ENCODE peak calls at places on chromosome 3, in four cellular contexts. N is sigmoid colon, U is uterus, M is H9. H is an unnamed sample.

GRCh38 chr3:148735597-148735996 is 37.9 kb downstream of the AGTR1 start:
- DNase-seq in U (no peak), N (no peak), M (no peak), H (no peak)

GRCh38 chr3:174821477-174821876 is 37.7 kb upstream of the NAALADL2 start:
- DNase-seq in U (no peak), M (no peak), N (no peak), H (no peak)

GRCh38 chr3:60992395-60992794 is 258.9 kb downstream of the FHIT start:
- DNase-seq in N (peak; percentile 65), M (no peak), U (no peak), H (no peak)

GRCh38 chr3:60696559-60697125 is 554.6 kb downstream of the FHIT start:
- DNase-seq in U (no peak), M (no peak), N (no peak), H (no peak)

GRCh38 chr3:60142009-60142408 is 1092.2 kb upstream of the CFAP20DC start:
- DNase-seq in U (no peak), N (no peak), M (no peak), H (no peak)

GRCh38 chr3:79140718-79141117 is 627.1 kb downstream of the ROBO1 start:
- DNase-seq in U (no peak), M (no peak), N (no peak), H (no peak)

GRCh38 chr3:136276049-136276755 is 26.1 kb downstream of the PCCB start:
- DNase-seq in U (no peak), M (no peak), N (no peak), H (no peak)

GRCh38 chr3:59446775-59447465 is 397.1 kb upstream of the CFAP20DC start:
- DNase-seq in M (no peak), U (no peak), N (no peak), H (no peak)

GRCh38 chr3:5390221-5390620 is 202.7 kb downstream of the EDEM1 start:
- DNase-seq in U (no peak), M (no peak), N (no peak), H (no peak)

GRCh38 chr3:141116791-141117190 is 65.6 kb downstream of the SPSB4 start:
- DNase-seq in N (no peak), M (no peak), U (no peak), H (no peak)

GRCh38 chr3:141114816-141115458 is 63.8 kb downstream of the SPSB4 start:
- DNase-seq in N (no peak), U (no peak), M (peak; percentile 61), H (peak; percentile 32)

GRCh38 chr3:141115752-141116541 is 64.8 kb downstream of the SPSB4 start:
- DNase-seq in U (peak; percentile 76), N (peak; percentile 77), M (peak; percentile 6), H (peak; percentile 74)

GRCh38 chr3:141112686-141113255 is 61.6 kb downstream of the SPSB4 start:
- DNase-seq in M (peak; percentile 10), U (no peak), N (no peak), H (peak; percentile 66)

DNA sequence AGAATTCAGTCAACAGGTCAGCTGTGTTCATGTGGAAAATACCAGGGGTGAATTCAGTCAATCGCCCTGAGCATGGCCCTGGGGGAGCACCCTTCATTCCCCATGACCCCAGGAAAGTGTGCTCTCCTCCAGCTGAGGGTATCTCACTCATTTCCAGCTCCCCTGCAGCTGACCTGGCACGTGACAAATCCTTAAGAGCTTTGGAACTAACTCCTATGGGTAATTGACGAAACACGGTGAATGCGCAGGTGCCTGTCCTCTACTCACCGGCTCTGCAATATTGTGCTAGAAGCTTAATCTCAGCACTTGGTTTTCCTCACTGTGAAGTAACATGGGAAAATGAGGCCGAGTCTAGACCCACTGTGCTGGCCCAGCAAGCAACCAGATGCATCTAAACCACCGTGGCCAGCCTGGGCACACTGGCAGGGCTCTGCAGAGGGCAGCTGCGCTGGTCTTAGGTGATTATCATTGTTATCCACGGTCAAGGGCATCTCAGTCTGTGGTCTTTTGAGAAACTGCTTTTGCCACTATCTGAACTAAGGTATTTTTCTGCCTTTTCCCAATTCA is 63.1 kb downstream of the SPSB4 start:
- DNase-seq in U (no peak), M (peak; percentile 8), N (no peak), H (peak; percentile 54)
- TF ChIP-seq CTCF in U (no peak), M (no peak), N (no peak), H (no peak)

GRCh38 chr3:129620828-129621605 is 14.5 kb upstream of the PLXND1 start:
- DNase-seq in M (no peak), U (no peak), N (no peak), H (peak; percentile 83)

GRCh38 chr3:129623447-129624118 is 17.1 kb upstream of the PLXND1 start:
- DNase-seq in M (no peak), U (peak; percentile 64), N (peak; percentile 80), H (peak; percentile 87)

GRCh38 chr3:129622933-129623332 is 16.5 kb upstream of the PLXND1 start:
- DNase-seq in U (no peak), N (no peak), M (no peak), H (peak; percentile 81)

GRCh38 chr3:129621626-129622417 is 15.3 kb upstream of the PLXND1 start:
- DNase-seq in N (no peak), U (peak; percentile 35), M (peak; percentile 46), H (no peak)

DNA sequence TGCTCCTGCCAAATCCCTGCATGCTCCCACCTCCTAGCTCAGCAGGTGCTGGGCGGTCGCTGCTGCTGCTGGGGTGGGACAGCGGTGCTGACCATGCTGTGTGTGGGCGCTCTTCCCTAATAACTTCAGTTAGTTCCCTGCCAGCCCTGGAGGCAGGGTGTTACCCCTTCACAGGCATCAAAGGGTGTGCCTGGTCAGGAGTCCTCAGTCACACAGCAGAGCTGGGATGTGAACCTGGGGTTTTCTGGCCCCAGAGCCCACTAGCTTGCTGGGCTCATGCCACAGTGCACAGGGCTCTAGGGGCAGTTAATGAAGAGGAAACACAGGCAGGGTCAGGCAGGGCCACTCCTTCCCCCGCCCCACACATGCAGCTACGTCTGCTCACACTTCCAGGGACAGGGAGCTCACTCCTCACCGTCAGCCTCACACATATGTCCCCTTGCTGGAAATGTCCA is 16.0 kb upstream of the PLXND1 start:
- DNase-seq in N (peak; percentile 66), U (no peak), M (no peak), H (no peak)
- TF ChIP-seq CTCF in N (no peak), U (no peak), M (no peak), H (no peak)

GRCh38 chr3:14392231-14392630 is 10.2 kb upstream of the SLC6A6 start:
- DNase-seq in M (no peak), N (no peak), U (no peak), H (no peak)
- TF ChIP-seq CTCF in M (peak; percentile 56), N (no peak), U (no peak), H (no peak)

GRCh38 chr3:100106531-100107155 is 7.7 kb downstream of the FILIP1L start:
- DNase-seq in M (no peak), N (no peak), U (no peak), H (no peak)
- TF ChIP-seq CTCF in M (no peak), N (no peak), U (no peak), H (no peak)

DNA sequence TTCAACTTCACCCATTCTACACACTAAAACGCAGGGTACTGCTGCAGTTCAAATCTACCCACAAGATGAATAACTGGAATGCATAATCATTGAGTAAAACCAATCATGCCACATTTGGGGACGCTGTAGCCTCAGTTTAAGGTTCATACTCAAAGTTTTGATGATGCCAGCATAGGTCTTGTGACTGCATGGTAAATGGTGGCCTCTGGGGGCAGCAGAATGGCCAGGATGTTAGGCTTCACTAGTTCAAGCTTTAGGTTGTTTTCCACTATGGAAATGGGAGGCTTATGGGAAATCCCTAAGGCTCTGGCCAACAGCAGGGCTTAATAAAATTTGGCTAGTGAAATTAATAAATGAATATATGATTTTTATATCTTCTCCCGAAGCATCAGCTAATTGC is 104.3 kb upstream of the TSC22D2 start:
- DNase-seq in U (no peak), M (no peak), N (no peak), H (no peak)
- TF ChIP-seq CTCF in U (no peak), M (peak; percentile 69), N (no peak), H (peak; percentile 22)